ENCODE peak calls at places on chromosomes 6 and 20, in four cellular contexts. One of them, this sample, is unnamed.

GRCh38 chr6:53433617-53434285 is 85.0 kb upstream of the ELOVL5 start:
- DNase-seq in fibroblast of villous mesenchyme: no peak
- DNase-seq in activated CD4-positive, alpha-beta T cell treated with anti-CD3 and anti-CD28 coated beads for 4 hours: no peak
- DNase-seq in activated CD8-positive, alpha-beta T cell treated with anti-CD3 and anti-CD28 coated beads, Interleukin-2, amount 10 ng/mL, durations not matched to agents 7 days and 5 days: no peak
- DNase-seq in this sample: no peak

GRCh38 chr6:69456086-69456485 is 340.7 kb downstream of the LMBRD1 start:
- DNase-seq in activated CD4-positive, alpha-beta T cell treated with anti-CD3 and anti-CD28 coated beads for 4 hours: no peak
- DNase-seq in fibroblast of villous mesenchyme: no peak
- DNase-seq in activated CD8-positive, alpha-beta T cell treated with anti-CD3 and anti-CD28 coated beads, Interleukin-2, amount 10 ng/mL, durations not matched to agents 7 days and 5 days: no peak
- DNase-seq in this sample: no peak

GRCh38 chr20:25300496-25301170 is 52.7 kb downstream of the PYGB start:
- DNase-seq in activated CD8-positive, alpha-beta T cell treated with anti-CD3 and anti-CD28 coated beads, Interleukin-2, amount 10 ng/mL, durations not matched to agents 7 days and 5 days: no peak
- DNase-seq in activated CD4-positive, alpha-beta T cell treated with anti-CD3 and anti-CD28 coated beads for 4 hours: no peak
- DNase-seq in fibroblast of villous mesenchyme: peak; percentile 20
- DNase-seq in this sample: no peak

GRCh38 chr6:147149826-147150225 is 54.4 kb upstream of the STXBP5 start:
- DNase-seq in fibroblast of villous mesenchyme: no peak
- DNase-seq in activated CD8-positive, alpha-beta T cell treated with anti-CD3 and anti-CD28 coated beads, Interleukin-2, amount 10 ng/mL, durations not matched to agents 7 days and 5 days: no peak
- DNase-seq in activated CD4-positive, alpha-beta T cell treated with anti-CD3 and anti-CD28 coated beads for 4 hours: no peak
- DNase-seq in this sample: no peak

GRCh38 chr6:45513843-45514242 is 136.1 kb upstream of the SUPT3H start:
- DNase-seq in activated CD4-positive, alpha-beta T cell treated with anti-CD3 and anti-CD28 coated beads for 4 hours: no peak
- DNase-seq in activated CD8-positive, alpha-beta T cell treated with anti-CD3 and anti-CD28 coated beads, Interleukin-2, amount 10 ng/mL, durations not matched to agents 7 days and 5 days: no peak
- DNase-seq in fibroblast of villous mesenchyme: no peak
- DNase-seq in this sample: no peak

GRCh38 chr6:112231609-112232060 is 22.7 kb downstream of the LAMA4 start:
- DNase-seq in activated CD4-positive, alpha-beta T cell treated with anti-CD3 and anti-CD28 coated beads for 4 hours: no peak
- DNase-seq in fibroblast of villous mesenchyme: peak; percentile 71
- DNase-seq in activated CD8-positive, alpha-beta T cell treated with anti-CD3 and anti-CD28 coated beads, Interleukin-2, amount 10 ng/mL, durations not matched to agents 7 days and 5 days: no peak
- DNase-seq in this sample: no peak

GRCh38 chr20:36314734-36315544 is 8.8 kb downstream of the DLGAP4 start:
- DNase-seq in fibroblast of villous mesenchyme: no peak
- DNase-seq in activated CD8-positive, alpha-beta T cell treated with anti-CD3 and anti-CD28 coated beads, Interleukin-2, amount 10 ng/mL, durations not matched to agents 7 days and 5 days: no peak
- DNase-seq in activated CD4-positive, alpha-beta T cell treated with anti-CD3 and anti-CD28 coated beads for 4 hours: no peak
- DNase-seq in this sample: no peak

GRCh38 chr6:44381739-44382138 is 5.8 kb upstream of the CDC5L start:
- DNase-seq in activated CD4-positive, alpha-beta T cell treated with anti-CD3 and anti-CD28 coated beads for 4 hours: no peak
- DNase-seq in fibroblast of villous mesenchyme: peak; percentile 14
- DNase-seq in activated CD8-positive, alpha-beta T cell treated with anti-CD3 and anti-CD28 coated beads, Interleukin-2, amount 10 ng/mL, durations not matched to agents 7 days and 5 days: no peak
- DNase-seq in this sample: no peak

GRCh38 chr6:125001684-125002083 is 39.4 kb downstream of the RNF217 start:
- DNase-seq in activated CD8-positive, alpha-beta T cell treated with anti-CD3 and anti-CD28 coated beads, Interleukin-2, amount 10 ng/mL, durations not matched to agents 7 days and 5 days: no peak
- DNase-seq in fibroblast of villous mesenchyme: no peak
- DNase-seq in activated CD4-positive, alpha-beta T cell treated with anti-CD3 and anti-CD28 coated beads for 4 hours: no peak
- DNase-seq in this sample: no peak

GRCh38 chr6:157763129-157763893 is 59.7 kb upstream of the SNX9 start:
- DNase-seq in activated CD8-positive, alpha-beta T cell treated with anti-CD3 and anti-CD28 coated beads, Interleukin-2, amount 10 ng/mL, durations not matched to agents 7 days and 5 days: peak; percentile 29
- DNase-seq in activated CD4-positive, alpha-beta T cell treated with anti-CD3 and anti-CD28 coated beads for 4 hours: no peak
- DNase-seq in fibroblast of villous mesenchyme: peak; percentile 70
- DNase-seq in this sample: no peak

GRCh38 chr6:35051997-35052583 is 89.0 kb downstream of the TCP11 start:
- DNase-seq in fibroblast of villous mesenchyme: no peak
- DNase-seq in activated CD8-positive, alpha-beta T cell treated with anti-CD3 and anti-CD28 coated beads, Interleukin-2, amount 10 ng/mL, durations not matched to agents 7 days and 5 days: no peak
- DNase-seq in activated CD4-positive, alpha-beta T cell treated with anti-CD3 and anti-CD28 coated beads for 4 hours: no peak
- DNase-seq in this sample: no peak

GRCh38 chr6:116287668-116288282 is 8.0 kb upstream of the TSPYL1 start:
- DNase-seq in activated CD8-positive, alpha-beta T cell treated with anti-CD3 and anti-CD28 coated beads, Interleukin-2, amount 10 ng/mL, durations not matched to agents 7 days and 5 days: no peak
- DNase-seq in fibroblast of villous mesenchyme: peak; percentile 70
- DNase-seq in activated CD4-positive, alpha-beta T cell treated with anti-CD3 and anti-CD28 coated beads for 4 hours: no peak
- DNase-seq in this sample: no peak

GRCh38 chr20:15599961-15600360 is 973.3 kb downstream of the KIF16B start:
- DNase-seq in fibroblast of villous mesenchyme: no peak
- DNase-seq in activated CD8-positive, alpha-beta T cell treated with anti-CD3 and anti-CD28 coated beads, Interleukin-2, amount 10 ng/mL, durations not matched to agents 7 days and 5 days: no peak
- DNase-seq in activated CD4-positive, alpha-beta T cell treated with anti-CD3 and anti-CD28 coated beads for 4 hours: no peak
- DNase-seq in this sample: no peak

GRCh38 chr6:77172578-77172977 is 290.7 kb downstream of the HTR1B start:
- DNase-seq in fibroblast of villous mesenchyme: no peak
- DNase-seq in activated CD8-positive, alpha-beta T cell treated with anti-CD3 and anti-CD28 coated beads, Interleukin-2, amount 10 ng/mL, durations not matched to agents 7 days and 5 days: no peak
- DNase-seq in activated CD4-positive, alpha-beta T cell treated with anti-CD3 and anti-CD28 coated beads for 4 hours: no peak
- DNase-seq in this sample: no peak

GRCh38 chr6:16238057-16238657 is at the start of gene GMPR:
- DNase-seq in fibroblast of villous mesenchyme: peak; percentile 62
- DNase-seq in activated CD4-positive, alpha-beta T cell treated with anti-CD3 and anti-CD28 coated beads for 4 hours: peak; percentile 65
- DNase-seq in activated CD8-positive, alpha-beta T cell treated with anti-CD3 and anti-CD28 coated beads, Interleukin-2, amount 10 ng/mL, durations not matched to agents 7 days and 5 days: peak; percentile 87
- DNase-seq in this sample: no peak

GRCh38 chr20:47540443-47541354 is 39.0 kb downstream of the NCOA3 start:
- DNase-seq in fibroblast of villous mesenchyme: peak; percentile 58
- DNase-seq in activated CD8-positive, alpha-beta T cell treated with anti-CD3 and anti-CD28 coated beads, Interleukin-2, amount 10 ng/mL, durations not matched to agents 7 days and 5 days: no peak
- DNase-seq in activated CD4-positive, alpha-beta T cell treated with anti-CD3 and anti-CD28 coated beads for 4 hours: peak; percentile 40
- DNase-seq in this sample: no peak

GRCh38 chr20:32820698-32821378 is 1.1 kb downstream of the MAPRE1 start:
- DNase-seq in fibroblast of villous mesenchyme: peak; percentile 11
- DNase-seq in activated CD8-positive, alpha-beta T cell treated with anti-CD3 and anti-CD28 coated beads, Interleukin-2, amount 10 ng/mL, durations not matched to agents 7 days and 5 days: peak; percentile 37
- DNase-seq in activated CD4-positive, alpha-beta T cell treated with anti-CD3 and anti-CD28 coated beads for 4 hours: no peak
- DNase-seq in this sample: no peak

GRCh38 chr20:18138266-18138582 is 561 bp downstream of the KAT14 start:
- DNase-seq in activated CD4-positive, alpha-beta T cell treated with anti-CD3 and anti-CD28 coated beads for 4 hours: no peak
- DNase-seq in activated CD8-positive, alpha-beta T cell treated with anti-CD3 and anti-CD28 coated beads, Interleukin-2, amount 10 ng/mL, durations not matched to agents 7 days and 5 days: no peak
- DNase-seq in fibroblast of villous mesenchyme: no peak
- DNase-seq in this sample: no peak

GRCh38 chr6:169689247-169689646 is 12.6 kb downstream of the WDR27 start:
- DNase-seq in activated CD8-positive, alpha-beta T cell treated with anti-CD3 and anti-CD28 coated beads, Interleukin-2, amount 10 ng/mL, durations not matched to agents 7 days and 5 days: no peak
- DNase-seq in activated CD4-positive, alpha-beta T cell treated with anti-CD3 and anti-CD28 coated beads for 4 hours: no peak
- DNase-seq in fibroblast of villous mesenchyme: peak; percentile 94
- DNase-seq in this sample: no peak

GRCh38 chr6:146153040-146153758 is 124.3 kb downstream of the GRM1 start:
- DNase-seq in fibroblast of villous mesenchyme: no peak
- DNase-seq in activated CD4-positive, alpha-beta T cell treated with anti-CD3 and anti-CD28 coated beads for 4 hours: no peak
- DNase-seq in activated CD8-positive, alpha-beta T cell treated with anti-CD3 and anti-CD28 coated beads, Interleukin-2, amount 10 ng/mL, durations not matched to agents 7 days and 5 days: no peak
- DNase-seq in this sample: no peak

GRCh38 chr6:85428486-85428885 is 21.4 kb upstream of the NT5E start:
- DNase-seq in activated CD8-positive, alpha-beta T cell treated with anti-CD3 and anti-CD28 coated beads, Interleukin-2, amount 10 ng/mL, durations not matched to agents 7 days and 5 days: no peak
- DNase-seq in activated CD4-positive, alpha-beta T cell treated with anti-CD3 and anti-CD28 coated beads for 4 hours: no peak
- DNase-seq in fibroblast of villous mesenchyme: no peak
- DNase-seq in this sample: no peak

GRCh38 chr6:159969204-159969912 is 476 bp downstream of the IGF2R start:
- DNase-seq in activated CD4-positive, alpha-beta T cell treated with anti-CD3 and anti-CD28 coated beads for 4 hours: peak; percentile 32
- DNase-seq in fibroblast of villous mesenchyme: peak; percentile 48
- DNase-seq in activated CD8-positive, alpha-beta T cell treated with anti-CD3 and anti-CD28 coated beads, Interleukin-2, amount 10 ng/mL, durations not matched to agents 7 days and 5 days: peak; percentile 43
- DNase-seq in this sample: no peak

GRCh38 chr6:159726196-159726917 is 949 bp upstream of the WTAP start:
- DNase-seq in activated CD4-positive, alpha-beta T cell treated with anti-CD3 and anti-CD28 coated beads for 4 hours: no peak
- DNase-seq in activated CD8-positive, alpha-beta T cell treated with anti-CD3 and anti-CD28 coated beads, Interleukin-2, amount 10 ng/mL, durations not matched to agents 7 days and 5 days: no peak
- DNase-seq in fibroblast of villous mesenchyme: no peak
- DNase-seq in this sample: no peak

GRCh38 chr20:2859330-2860121 is 13.8 kb upstream of the PTPRA start:
- DNase-seq in activated CD8-positive, alpha-beta T cell treated with anti-CD3 and anti-CD28 coated beads, Interleukin-2, amount 10 ng/mL, durations not matched to agents 7 days and 5 days: no peak
- DNase-seq in activated CD4-positive, alpha-beta T cell treated with anti-CD3 and anti-CD28 coated beads for 4 hours: no peak
- DNase-seq in fibroblast of villous mesenchyme: no peak
- DNase-seq in this sample: no peak

GRCh38 chr20:20019123-20019522 is 2.0 kb downstream of the NAA20 start:
- DNase-seq in fibroblast of villous mesenchyme: no peak
- DNase-seq in activated CD4-positive, alpha-beta T cell treated with anti-CD3 and anti-CD28 coated beads for 4 hours: no peak
- DNase-seq in activated CD8-positive, alpha-beta T cell treated with anti-CD3 and anti-CD28 coated beads, Interleukin-2, amount 10 ng/mL, durations not matched to agents 7 days and 5 days: no peak
- DNase-seq in this sample: no peak

GRCh38 chr6:144619983-144620382 is 334.8 kb downstream of the UTRN start:
- DNase-seq in fibroblast of villous mesenchyme: peak; percentile 49
- DNase-seq in activated CD4-positive, alpha-beta T cell treated with anti-CD3 and anti-CD28 coated beads for 4 hours: no peak
- DNase-seq in activated CD8-positive, alpha-beta T cell treated with anti-CD3 and anti-CD28 coated beads, Interleukin-2, amount 10 ng/mL, durations not matched to agents 7 days and 5 days: no peak
- DNase-seq in this sample: no peak

GRCh38 chr6:49915035-49915434 is 48.7 kb upstream of the CRISP1 start:
- DNase-seq in activated CD4-positive, alpha-beta T cell treated with anti-CD3 and anti-CD28 coated beads for 4 hours: no peak
- DNase-seq in activated CD8-positive, alpha-beta T cell treated with anti-CD3 and anti-CD28 coated beads, Interleukin-2, amount 10 ng/mL, durations not matched to agents 7 days and 5 days: no peak
- DNase-seq in fibroblast of villous mesenchyme: no peak
- DNase-seq in this sample: no peak

GRCh38 chr6:132084811-132085509 is 133.8 kb upstream of the CCN2 start:
- DNase-seq in activated CD4-positive, alpha-beta T cell treated with anti-CD3 and anti-CD28 coated beads for 4 hours: no peak
- DNase-seq in activated CD8-positive, alpha-beta T cell treated with anti-CD3 and anti-CD28 coated beads, Interleukin-2, amount 10 ng/mL, durations not matched to agents 7 days and 5 days: no peak
- DNase-seq in fibroblast of villous mesenchyme: peak; percentile 91
- DNase-seq in this sample: no peak

GRCh38 chr6:127300411-127300810 is 33.7 kb downstream of the RNF146 start:
- DNase-seq in activated CD8-positive, alpha-beta T cell treated with anti-CD3 and anti-CD28 coated beads, Interleukin-2, amount 10 ng/mL, durations not matched to agents 7 days and 5 days: no peak
- DNase-seq in activated CD4-positive, alpha-beta T cell treated with anti-CD3 and anti-CD28 coated beads for 4 hours: no peak
- DNase-seq in fibroblast of villous mesenchyme: peak; percentile 72
- DNase-seq in this sample: no peak